ENCODE peak calls at places on chromosomes 7 and 10, in eight cellular contexts. One of them, this sample, is unnamed.

GRCh38 chr7:111587715-111588433 is 25.6 kb upstream of the IMMP2L start:
- DNase-seq in HCT116: no peak
- DNase-seq in brain microvascular endothelial cell: peak; percentile 40
- DNase-seq in H7: no peak
- DNase-seq in CD4-positive, alpha-beta memory T cell: no peak
- DNase-seq in body of pancreas: no peak
- DNase-seq in gastrocnemius medialis: no peak
- DNase-seq in CD8-positive, alpha-beta T cell: no peak
- DNase-seq in this sample: no peak

GRCh38 chr7:116918744-116919143 is 34.6 kb upstream of the ST7 start:
- DNase-seq in HCT116: no peak
- DNase-seq in brain microvascular endothelial cell: no peak
- DNase-seq in H7: no peak
- DNase-seq in CD4-positive, alpha-beta memory T cell: no peak
- DNase-seq in body of pancreas: no peak
- DNase-seq in gastrocnemius medialis: no peak
- DNase-seq in CD8-positive, alpha-beta T cell: no peak
- DNase-seq in this sample: no peak

GRCh38 chr7:22485189-22485588 is 14.8 kb downstream of the STEAP1B start:
- DNase-seq in HCT116: no peak
- DNase-seq in brain microvascular endothelial cell: peak; percentile 37
- DNase-seq in H7: no peak
- DNase-seq in CD4-positive, alpha-beta memory T cell: no peak
- DNase-seq in body of pancreas: no peak
- DNase-seq in gastrocnemius medialis: no peak
- DNase-seq in CD8-positive, alpha-beta T cell: no peak
- DNase-seq in this sample: no peak

GRCh38 chr10:44046605-44047004 is 338.3 kb downstream of the CXCL12 start:
- DNase-seq in HCT116: no peak
- DNase-seq in brain microvascular endothelial cell: peak; percentile 54
- DNase-seq in H7: no peak
- DNase-seq in CD4-positive, alpha-beta memory T cell: no peak
- DNase-seq in body of pancreas: peak; percentile 66
- DNase-seq in gastrocnemius medialis: no peak
- DNase-seq in CD8-positive, alpha-beta T cell: no peak
- DNase-seq in this sample: no peak

GRCh38 chr7:104895851-104896236 is 118.2 kb upstream of the KMT2E start:
- DNase-seq in HCT116: no peak
- DNase-seq in brain microvascular endothelial cell: no peak
- DNase-seq in H7: no peak
- DNase-seq in CD4-positive, alpha-beta memory T cell: no peak
- DNase-seq in body of pancreas: no peak
- DNase-seq in gastrocnemius medialis: no peak
- DNase-seq in CD8-positive, alpha-beta T cell: no peak
- DNase-seq in this sample: no peak

GRCh38 chr10:43287056-43288007 is 20.5 kb upstream of the RASGEF1A start:
- DNase-seq in HCT116: peak; percentile 66
- DNase-seq in brain microvascular endothelial cell: no peak
- DNase-seq in H7: no peak
- DNase-seq in CD4-positive, alpha-beta memory T cell: peak; percentile 54
- DNase-seq in body of pancreas: peak; percentile 17
- DNase-seq in gastrocnemius medialis: no peak
- DNase-seq in CD8-positive, alpha-beta T cell: peak; percentile 53
- DNase-seq in this sample: no peak

GRCh38 chr10:50326757-50327701 is 75.7 kb upstream of the ASAH2 start:
- DNase-seq in HCT116: no peak
- DNase-seq in brain microvascular endothelial cell: peak; percentile 45
- DNase-seq in H7: no peak
- DNase-seq in CD4-positive, alpha-beta memory T cell: no peak
- DNase-seq in body of pancreas: no peak
- DNase-seq in gastrocnemius medialis: no peak
- DNase-seq in CD8-positive, alpha-beta T cell: no peak
- DNase-seq in this sample: no peak

GRCh38 chr10:5606321-5606720 is 60.1 kb downstream of the ASB13 start:
- DNase-seq in HCT116: no peak
- DNase-seq in brain microvascular endothelial cell: no peak
- DNase-seq in H7: no peak
- DNase-seq in CD4-positive, alpha-beta memory T cell: no peak
- DNase-seq in body of pancreas: no peak
- DNase-seq in gastrocnemius medialis: no peak
- DNase-seq in CD8-positive, alpha-beta T cell: no peak
- DNase-seq in this sample: peak; percentile 12

GRCh38 chr10:127449491-127449890 is 99.6 kb upstream of the NPS start:
- DNase-seq in HCT116: no peak
- DNase-seq in brain microvascular endothelial cell: no peak
- DNase-seq in H7: no peak
- DNase-seq in CD4-positive, alpha-beta memory T cell: no peak
- DNase-seq in body of pancreas: no peak
- DNase-seq in gastrocnemius medialis: no peak
- DNase-seq in CD8-positive, alpha-beta T cell: no peak
- DNase-seq in this sample: no peak

DNA sequence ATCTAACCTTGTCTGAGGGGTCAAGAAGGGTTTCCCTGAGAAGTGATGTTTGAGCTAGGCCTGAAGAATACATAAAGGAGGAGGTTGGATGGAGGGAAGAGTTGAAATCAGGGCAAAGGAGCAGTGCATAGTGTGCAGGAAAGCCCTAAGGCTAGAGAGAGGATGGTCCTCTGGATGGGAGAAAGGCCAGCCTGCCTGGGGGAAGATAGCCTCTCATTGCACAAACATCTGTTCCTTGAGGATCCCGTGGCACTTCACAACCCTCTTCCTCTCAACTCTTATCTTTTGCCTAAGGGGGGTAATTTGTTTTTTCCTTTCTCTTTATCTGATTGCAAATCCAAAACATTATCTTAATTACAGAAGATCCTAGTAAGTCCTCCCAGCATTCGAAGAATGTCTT is 35.7 kb downstream of the STAMBPL1 start:
- DNase-seq in HCT116: no peak
- DNase-seq in brain microvascular endothelial cell: no peak
- DNase-seq in H7: no peak
- DNase-seq in CD4-positive, alpha-beta memory T cell: no peak
- DNase-seq in body of pancreas: no peak
- DNase-seq in gastrocnemius medialis: no peak
- DNase-seq in CD8-positive, alpha-beta T cell: no peak
- DNase-seq in this sample: no peak
- H3K27me3 ChIP-seq in HCT116: no peaks in the 10 kb centered on the region
- H3K27me3 ChIP-seq in brain microvascular endothelial cell: no peaks in the 10 kb centered on the region
- H3K27me3 ChIP-seq in H7: no peaks in the 10 kb centered on the region
- H3K27me3 ChIP-seq in CD4-positive, alpha-beta memory T cell: no peaks in the 10 kb centered on the region
- H3K27me3 ChIP-seq in body of pancreas: no peaks in the 10 kb centered on the region
- H3K27me3 ChIP-seq in gastrocnemius medialis: no peaks in the 10 kb centered on the region
- H3K27me3 ChIP-seq in CD8-positive, alpha-beta T cell: no peaks in the 10 kb centered on the region
- H3K27me3 ChIP-seq in this sample: no peaks in the 10 kb centered on the region

GRCh38 chr10:131812012-131812403 is 88.8 kb upstream of the PPP2R2D start:
- DNase-seq in HCT116: no peak
- DNase-seq in brain microvascular endothelial cell: no peak
- DNase-seq in H7: peak; percentile 22
- DNase-seq in CD4-positive, alpha-beta memory T cell: no peak
- DNase-seq in body of pancreas: no peak
- DNase-seq in gastrocnemius medialis: no peak
- DNase-seq in CD8-positive, alpha-beta T cell: no peak
- DNase-seq in this sample: no peak

GRCh38 chr10:131814567-131815290 is 86.1 kb upstream of the PPP2R2D start:
- DNase-seq in HCT116: no peak
- DNase-seq in brain microvascular endothelial cell: no peak
- DNase-seq in H7: peak; percentile 64
- DNase-seq in CD4-positive, alpha-beta memory T cell: no peak
- DNase-seq in body of pancreas: peak; percentile 9
- DNase-seq in gastrocnemius medialis: no peak
- DNase-seq in CD8-positive, alpha-beta T cell: no peak
- DNase-seq in this sample: no peak

GRCh38 chr10:131810805-131811137 is 90.0 kb upstream of the PPP2R2D start:
- DNase-seq in HCT116: no peak
- DNase-seq in brain microvascular endothelial cell: no peak
- DNase-seq in H7: peak; percentile 34
- DNase-seq in CD4-positive, alpha-beta memory T cell: no peak
- DNase-seq in body of pancreas: no peak
- DNase-seq in gastrocnemius medialis: no peak
- DNase-seq in CD8-positive, alpha-beta T cell: no peak
- DNase-seq in this sample: peak; percentile 25

GRCh38 chr10:131811239-131812011 is 89.4 kb upstream of the PPP2R2D start:
- DNase-seq in HCT116: no peak
- DNase-seq in brain microvascular endothelial cell: no peak
- DNase-seq in H7: peak; percentile 22
- DNase-seq in CD4-positive, alpha-beta memory T cell: no peak
- DNase-seq in body of pancreas: no peak
- DNase-seq in gastrocnemius medialis: no peak
- DNase-seq in CD8-positive, alpha-beta T cell: no peak
- DNase-seq in this sample: no peak

GRCh38 chr10:131812736-131813604 is 87.8 kb upstream of the PPP2R2D start:
- DNase-seq in HCT116: no peak
- DNase-seq in brain microvascular endothelial cell: no peak
- DNase-seq in H7: peak; percentile 46
- DNase-seq in CD4-positive, alpha-beta memory T cell: no peak
- DNase-seq in body of pancreas: no peak
- DNase-seq in gastrocnemius medialis: no peak
- DNase-seq in CD8-positive, alpha-beta T cell: no peak
- DNase-seq in this sample: no peak
- H3K27me3 ChIP-seq in HCT116: peaks cover 6% of the 10 kb centered on the region
- H3K27me3 ChIP-seq in brain microvascular endothelial cell: no peaks in the 10 kb centered on the region
- H3K27me3 ChIP-seq in H7: no peaks in the 10 kb centered on the region
- H3K27me3 ChIP-seq in CD4-positive, alpha-beta memory T cell: no peaks in the 10 kb centered on the region
- H3K27me3 ChIP-seq in body of pancreas: no peaks in the 10 kb centered on the region
- H3K27me3 ChIP-seq in gastrocnemius medialis: peaks cover 8% of the 10 kb centered on the region
- H3K27me3 ChIP-seq in CD8-positive, alpha-beta T cell: no peaks in the 10 kb centered on the region
- H3K27me3 ChIP-seq in this sample: peaks cover 44% of the 10 kb centered on the region

GRCh38 chr10:116269612-116270011 is 3.4 kb downstream of the GFRA1 start:
- DNase-seq in HCT116: no peak
- DNase-seq in brain microvascular endothelial cell: no peak
- DNase-seq in H7: peak; percentile 31
- DNase-seq in CD4-positive, alpha-beta memory T cell: no peak
- DNase-seq in body of pancreas: no peak
- DNase-seq in gastrocnemius medialis: peak; percentile 20
- DNase-seq in CD8-positive, alpha-beta T cell: no peak
- DNase-seq in this sample: peak; percentile 27

GRCh38 chr10:116271593-116272496 is 1.2 kb downstream of the GFRA1 start:
- DNase-seq in HCT116: no peak
- DNase-seq in brain microvascular endothelial cell: no peak
- DNase-seq in H7: peak; percentile 74
- DNase-seq in CD4-positive, alpha-beta memory T cell: no peak
- DNase-seq in body of pancreas: peak; percentile 40
- DNase-seq in gastrocnemius medialis: no peak
- DNase-seq in CD8-positive, alpha-beta T cell: no peak
- DNase-seq in this sample: peak; percentile 34

GRCh38 chr10:116270691-116271592 is 2.1 kb downstream of the GFRA1 start:
- DNase-seq in HCT116: no peak
- DNase-seq in brain microvascular endothelial cell: no peak
- DNase-seq in H7: peak; percentile 82
- DNase-seq in CD4-positive, alpha-beta memory T cell: no peak
- DNase-seq in body of pancreas: peak; percentile 18
- DNase-seq in gastrocnemius medialis: peak; percentile 60
- DNase-seq in CD8-positive, alpha-beta T cell: no peak
- DNase-seq in this sample: peak; percentile 85

GRCh38 chr10:116265686-116266085 is 7.3 kb downstream of the GFRA1 start:
- DNase-seq in HCT116: no peak
- DNase-seq in brain microvascular endothelial cell: no peak
- DNase-seq in H7: no peak
- DNase-seq in CD4-positive, alpha-beta memory T cell: no peak
- DNase-seq in body of pancreas: no peak
- DNase-seq in gastrocnemius medialis: no peak
- DNase-seq in CD8-positive, alpha-beta T cell: no peak
- DNase-seq in this sample: no peak

GRCh38 chr10:116268976-116269375 is 4.0 kb downstream of the GFRA1 start:
- DNase-seq in HCT116: no peak
- DNase-seq in brain microvascular endothelial cell: no peak
- DNase-seq in H7: no peak
- DNase-seq in CD4-positive, alpha-beta memory T cell: no peak
- DNase-seq in body of pancreas: no peak
- DNase-seq in gastrocnemius medialis: no peak
- DNase-seq in CD8-positive, alpha-beta T cell: no peak
- DNase-seq in this sample: no peak
- H3K27me3 ChIP-seq in HCT116: peaks cover 39% of the 10 kb centered on the region
- H3K27me3 ChIP-seq in brain microvascular endothelial cell: peaks cover 30% of the 10 kb centered on the region
- H3K27me3 ChIP-seq in H7: peaks cover 60% of the 10 kb centered on the region
- H3K27me3 ChIP-seq in CD4-positive, alpha-beta memory T cell: no peaks in the 10 kb centered on the region
- H3K27me3 ChIP-seq in body of pancreas: no peaks in the 10 kb centered on the region
- H3K27me3 ChIP-seq in gastrocnemius medialis: peaks cover 16% of the 10 kb centered on the region
- H3K27me3 ChIP-seq in CD8-positive, alpha-beta T cell: peaks cover 4% of the 10 kb centered on the region
- H3K27me3 ChIP-seq in this sample: peaks cover 15% of the 10 kb centered on the region

DNA sequence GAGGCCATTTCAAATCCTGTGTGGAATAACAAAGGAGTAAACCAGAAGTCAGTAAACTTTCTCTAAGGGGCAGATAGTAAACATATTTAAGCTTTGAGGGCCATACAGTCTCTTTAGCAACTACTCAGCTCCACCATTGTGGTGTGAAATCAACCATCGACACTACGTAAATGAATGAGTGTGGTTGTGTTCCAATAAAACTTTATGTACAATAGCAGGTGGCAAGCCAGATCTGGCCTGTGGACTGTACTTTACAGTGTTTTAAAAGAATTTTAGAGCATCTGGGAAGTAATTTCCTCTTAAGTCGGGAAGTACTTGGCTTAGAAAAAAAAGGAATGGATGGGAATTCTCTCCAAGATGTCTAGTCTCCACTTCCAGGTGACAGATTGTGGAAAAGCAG is 71.3 kb downstream of the ARHGAP22 start:
- DNase-seq in HCT116: no peak
- DNase-seq in brain microvascular endothelial cell: no peak
- DNase-seq in H7: no peak
- DNase-seq in CD4-positive, alpha-beta memory T cell: no peak
- DNase-seq in body of pancreas: no peak
- DNase-seq in gastrocnemius medialis: no peak
- DNase-seq in CD8-positive, alpha-beta T cell: no peak
- DNase-seq in this sample: no peak
- H3K27me3 ChIP-seq in HCT116: no peaks in the 10 kb centered on the region
- H3K27me3 ChIP-seq in brain microvascular endothelial cell: no peaks in the 10 kb centered on the region
- H3K27me3 ChIP-seq in H7: no peaks in the 10 kb centered on the region
- H3K27me3 ChIP-seq in CD4-positive, alpha-beta memory T cell: no peaks in the 10 kb centered on the region
- H3K27me3 ChIP-seq in body of pancreas: no peaks in the 10 kb centered on the region
- H3K27me3 ChIP-seq in gastrocnemius medialis: no peaks in the 10 kb centered on the region
- H3K27me3 ChIP-seq in CD8-positive, alpha-beta T cell: no peaks in the 10 kb centered on the region
- H3K27me3 ChIP-seq in this sample: no peaks in the 10 kb centered on the region

DNA sequence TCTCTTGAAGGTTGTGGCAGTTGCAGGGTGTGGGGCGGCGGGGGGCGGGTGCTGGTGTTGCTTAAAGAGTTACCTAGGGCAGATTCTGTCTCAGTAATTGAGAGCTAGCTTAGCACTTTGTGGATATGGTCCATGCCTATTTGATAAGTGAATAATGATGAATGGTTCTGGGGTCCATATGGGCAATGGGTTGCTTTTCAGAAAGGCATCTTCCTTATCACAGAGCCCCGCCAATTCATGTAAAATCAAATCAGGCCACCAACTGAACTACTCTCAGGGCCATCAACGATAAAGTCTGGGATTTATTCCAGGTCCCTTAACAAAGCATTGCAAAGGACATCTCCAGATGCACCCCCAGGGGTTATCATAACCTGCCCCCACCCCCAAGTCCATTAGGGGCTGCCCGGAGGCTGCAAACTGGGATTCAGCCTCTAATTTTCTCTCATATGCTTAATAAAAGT is 1.8 kb upstream of the PRRT4 start:
- DNase-seq in HCT116: no peak
- DNase-seq in brain microvascular endothelial cell: no peak
- DNase-seq in H7: no peak
- DNase-seq in CD4-positive, alpha-beta memory T cell: no peak
- DNase-seq in body of pancreas: no peak
- DNase-seq in gastrocnemius medialis: no peak
- DNase-seq in CD8-positive, alpha-beta T cell: no peak
- DNase-seq in this sample: no peak
- H3K27me3 ChIP-seq in HCT116: peaks cover 11% of the 10 kb centered on the region
- H3K27me3 ChIP-seq in brain microvascular endothelial cell: peaks cover 63% of the 10 kb centered on the region
- H3K27me3 ChIP-seq in H7: peaks cover 73% of the 10 kb centered on the region
- H3K27me3 ChIP-seq in CD4-positive, alpha-beta memory T cell: peaks cover 13% of the 10 kb centered on the region
- H3K27me3 ChIP-seq in body of pancreas: no peaks in the 10 kb centered on the region
- H3K27me3 ChIP-seq in gastrocnemius medialis: no peaks in the 10 kb centered on the region
- H3K27me3 ChIP-seq in CD8-positive, alpha-beta T cell: no peaks in the 10 kb centered on the region
- H3K27me3 ChIP-seq in this sample: no peaks in the 10 kb centered on the region

This sample was measured in psoas muscle.